ENCODE peak calls at places on chromosomes 3 and 15, in five cellular contexts. One of them, this sample, is unnamed.

GRCh38 chr15:65184305-65184943 is 718 bp downstream of the CLPX start:
- DNase-seq in NB4: peak
- DNase-seq in cardiac fibroblast: peak
- DNase-seq in endothelial cell of umbilical vein: peak
- DNase-seq in fibroblast of pulmonary artery: peak
- DNase-seq in this sample: no peak

GRCh38 chr3:20105513-20106280 is 65.5 kb downstream of the KAT2B start:
- DNase-seq in NB4: no peak
- DNase-seq in cardiac fibroblast: no peak
- DNase-seq in endothelial cell of umbilical vein: no peak
- DNase-seq in fibroblast of pulmonary artery: no peak
- DNase-seq in this sample: no peak

GRCh38 chr15:39236375-39236774 is 344.5 kb upstream of the THBS1 start:
- DNase-seq in NB4: no peak
- DNase-seq in cardiac fibroblast: no peak
- DNase-seq in endothelial cell of umbilical vein: no peak
- DNase-seq in fibroblast of pulmonary artery: no peak
- DNase-seq in this sample: no peak

GRCh38 chr3:144477593-144477992 is 506.0 kb downstream of the DIPK2A start:
- DNase-seq in NB4: no peak
- DNase-seq in cardiac fibroblast: no peak
- DNase-seq in endothelial cell of umbilical vein: no peak
- DNase-seq in fibroblast of pulmonary artery: no peak
- DNase-seq in this sample: no peak

GRCh38 chr15:70375006-70375409 is 277.3 kb upstream of the TLE3 start:
- DNase-seq in NB4: peak
- DNase-seq in cardiac fibroblast: peak
- DNase-seq in endothelial cell of umbilical vein: no peak
- DNase-seq in fibroblast of pulmonary artery: peak
- DNase-seq in this sample: no peak

GRCh38 chr3:14587733-14588360 is 47.7 kb upstream of the GRIP2 start:
- DNase-seq in NB4: no peak
- DNase-seq in cardiac fibroblast: peak
- DNase-seq in endothelial cell of umbilical vein: no peak
- DNase-seq in fibroblast of pulmonary artery: peak
- DNase-seq in this sample: no peak

GRCh38 chr3:193702967-193703366 is 110.0 kb downstream of the OPA1 start:
- DNase-seq in NB4: no peak
- DNase-seq in cardiac fibroblast: peak
- DNase-seq in endothelial cell of umbilical vein: no peak
- DNase-seq in fibroblast of pulmonary artery: peak
- DNase-seq in this sample: peak

GRCh38 chr15:96237002-96237401 is 93.5 kb upstream of the NR2F2 start:
- DNase-seq in NB4: no peak
- DNase-seq in cardiac fibroblast: peak
- DNase-seq in endothelial cell of umbilical vein: peak
- DNase-seq in fibroblast of pulmonary artery: peak
- DNase-seq in this sample: no peak

GRCh38 chr3:89032331-89033063 is 74.9 kb upstream of the EPHA3 start:
- DNase-seq in NB4: no peak
- DNase-seq in cardiac fibroblast: peak
- DNase-seq in endothelial cell of umbilical vein: no peak
- DNase-seq in fibroblast of pulmonary artery: peak
- DNase-seq in this sample: peak

GRCh38 chr3:196399485-196399945 is 32.7 kb downstream of the UBXN7 start:
- DNase-seq in NB4: no peak
- DNase-seq in cardiac fibroblast: peak
- DNase-seq in endothelial cell of umbilical vein: no peak
- DNase-seq in fibroblast of pulmonary artery: peak
- DNase-seq in this sample: no peak

GRCh38 chr15:51861557-51862350 is 32.3 kb downstream of the TMOD3 start:
- DNase-seq in NB4: peak
- DNase-seq in cardiac fibroblast: no peak
- DNase-seq in endothelial cell of umbilical vein: peak
- DNase-seq in fibroblast of pulmonary artery: no peak
- DNase-seq in this sample: no peak

GRCh38 chr15:74826372-74826819 is at the start of gene CPLX3:
- DNase-seq in NB4: peak
- DNase-seq in cardiac fibroblast: peak
- DNase-seq in endothelial cell of umbilical vein: no peak
- DNase-seq in fibroblast of pulmonary artery: no peak
- DNase-seq in this sample: no peak

GRCh38 chr3:152874896-152875749 is 40.2 kb downstream of the P2RY1 start:
- DNase-seq in NB4: no peak
- DNase-seq in cardiac fibroblast: no peak
- DNase-seq in endothelial cell of umbilical vein: no peak
- DNase-seq in fibroblast of pulmonary artery: no peak
- DNase-seq in this sample: no peak

GRCh38 chr15:63135804-63136203 is 14.1 kb downstream of the LACTB start:
- DNase-seq in NB4: peak
- DNase-seq in cardiac fibroblast: peak
- DNase-seq in endothelial cell of umbilical vein: peak
- DNase-seq in fibroblast of pulmonary artery: peak
- DNase-seq in this sample: peak

GRCh38 chr15:57649138-57649537 is 57.4 kb upstream of the POLR2M start:
- DNase-seq in NB4: no peak
- DNase-seq in cardiac fibroblast: peak
- DNase-seq in endothelial cell of umbilical vein: no peak
- DNase-seq in fibroblast of pulmonary artery: peak
- DNase-seq in this sample: no peak

GRCh38 chr15:50256188-50257041 is 9.1 kb downstream of the HDC start:
- DNase-seq in NB4: peak
- DNase-seq in cardiac fibroblast: peak
- DNase-seq in endothelial cell of umbilical vein: no peak
- DNase-seq in fibroblast of pulmonary artery: peak
- DNase-seq in this sample: peak

GRCh38 chr15:100781961-100782525 is 97.6 kb upstream of the ALDH1A3 start:
- DNase-seq in NB4: no peak
- DNase-seq in cardiac fibroblast: no peak
- DNase-seq in endothelial cell of umbilical vein: no peak
- DNase-seq in fibroblast of pulmonary artery: no peak
- DNase-seq in this sample: no peak

GRCh38 chr3:193140381-193140780 is 100.6 kb upstream of the PLAAT1 start:
- DNase-seq in NB4: no peak
- DNase-seq in cardiac fibroblast: no peak
- DNase-seq in endothelial cell of umbilical vein: no peak
- DNase-seq in fibroblast of pulmonary artery: no peak
- DNase-seq in this sample: no peak

GRCh38 chr3:194540268-194540937 is 53.6 kb upstream of the ATP13A3 start:
- DNase-seq in NB4: peak
- DNase-seq in cardiac fibroblast: peak
- DNase-seq in endothelial cell of umbilical vein: peak
- DNase-seq in fibroblast of pulmonary artery: peak
- DNase-seq in this sample: no peak

GRCh38 chr3:55512586-55513343 is 25.7 kb upstream of the WNT5A start:
- DNase-seq in NB4: no peak
- DNase-seq in cardiac fibroblast: no peak
- DNase-seq in endothelial cell of umbilical vein: no peak
- DNase-seq in fibroblast of pulmonary artery: no peak
- DNase-seq in this sample: no peak

GRCh38 chr15:63277044-63277892 is at the start of gene APH1B:
- DNase-seq in NB4: peak
- DNase-seq in cardiac fibroblast: peak
- DNase-seq in endothelial cell of umbilical vein: peak
- DNase-seq in fibroblast of pulmonary artery: peak
- DNase-seq in this sample: no peak

GRCh38 chr3:150362515-150363302 is 45.4 kb upstream of the TSC22D2 start:
- DNase-seq in NB4: no peak
- DNase-seq in cardiac fibroblast: no peak
- DNase-seq in endothelial cell of umbilical vein: no peak
- DNase-seq in fibroblast of pulmonary artery: no peak
- DNase-seq in this sample: no peak

GRCh38 chr3:111237906-111238305 is 166.3 kb downstream of the NECTIN3 start:
- DNase-seq in NB4: no peak
- DNase-seq in cardiac fibroblast: no peak
- DNase-seq in endothelial cell of umbilical vein: no peak
- DNase-seq in fibroblast of pulmonary artery: no peak
- DNase-seq in this sample: no peak

GRCh38 chr3:147397911-147398809 is 8.2 kb downstream of the ZIC4 start:
- DNase-seq in NB4: no peak
- DNase-seq in cardiac fibroblast: no peak
- DNase-seq in endothelial cell of umbilical vein: no peak
- DNase-seq in fibroblast of pulmonary artery: no peak
- DNase-seq in this sample: no peak

GRCh38 chr3:114627760-114628159 is 333.9 kb downstream of the TIGIT start:
- DNase-seq in NB4: no peak
- DNase-seq in cardiac fibroblast: peak
- DNase-seq in endothelial cell of umbilical vein: no peak
- DNase-seq in fibroblast of pulmonary artery: peak
- DNase-seq in this sample: no peak

GRCh38 chr3:170562080-170562479 is 23.8 kb downstream of the SLC7A14 start:
- DNase-seq in NB4: no peak
- DNase-seq in cardiac fibroblast: no peak
- DNase-seq in endothelial cell of umbilical vein: no peak
- DNase-seq in fibroblast of pulmonary artery: no peak
- DNase-seq in this sample: no peak

GRCh38 chr3:135915206-135915605 is 50.3 kb upstream of the PPP2R3A start:
- DNase-seq in NB4: peak
- DNase-seq in cardiac fibroblast: no peak
- DNase-seq in endothelial cell of umbilical vein: no peak
- DNase-seq in fibroblast of pulmonary artery: no peak
- DNase-seq in this sample: no peak

GRCh38 chr3:157953565-157953964 is 152.7 kb downstream of the SHOX2 start:
- DNase-seq in NB4: no peak
- DNase-seq in cardiac fibroblast: no peak
- DNase-seq in endothelial cell of umbilical vein: no peak
- DNase-seq in fibroblast of pulmonary artery: no peak
- DNase-seq in this sample: no peak

DNA sequence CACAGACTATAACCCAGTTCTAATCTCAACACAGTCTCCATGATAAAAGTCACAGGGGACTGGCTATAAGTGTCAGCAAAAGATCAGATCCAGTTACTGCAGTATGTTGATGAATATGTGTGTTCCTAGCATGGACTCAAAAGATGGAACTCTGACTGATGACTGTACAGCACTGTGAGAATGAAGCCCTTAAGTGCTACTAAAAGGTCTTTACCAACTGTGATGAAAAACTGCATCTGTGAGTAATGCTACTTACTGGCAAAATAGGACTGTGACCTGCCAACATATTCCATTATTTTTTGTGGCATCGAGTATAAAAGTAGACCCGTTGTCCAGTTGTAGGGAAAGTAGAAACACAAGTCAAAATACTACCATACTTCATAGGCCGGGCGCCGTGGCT is 284.2 kb downstream of the ROBO2 start:
- DNase-seq in NB4: no peak
- DNase-seq in cardiac fibroblast: no peak
- DNase-seq in endothelial cell of umbilical vein: no peak
- DNase-seq in fibroblast of pulmonary artery: no peak
- DNase-seq in this sample: no peak
- TF ChIP-seq CTCF in NB4: no peak
- TF ChIP-seq CTCF in cardiac fibroblast: no peak
- TF ChIP-seq CTCF in endothelial cell of umbilical vein: no peak
- TF ChIP-seq CTCF in fibroblast of pulmonary artery: no peak
- TF ChIP-seq CTCF in this sample: no peak

GRCh38 chr3:73037369-73037699 is 24.1 kb upstream of the EBLN2 start:
- DNase-seq in NB4: no peak
- DNase-seq in cardiac fibroblast: peak
- DNase-seq in endothelial cell of umbilical vein: peak
- DNase-seq in fibroblast of pulmonary artery: peak
- DNase-seq in this sample: no peak
- H3K4me3 ChIP-seq in NB4: no peak
- H3K4me3 ChIP-seq in cardiac fibroblast: no peak
- H3K4me3 ChIP-seq in endothelial cell of umbilical vein: no peak
- H3K4me3 ChIP-seq in fibroblast of pulmonary artery: no peak
- H3K4me3 ChIP-seq in this sample: no peak

GRCh38 chr3:174355505-174355904 is 503.6 kb upstream of the NAALADL2 start:
- DNase-seq in NB4: peak
- DNase-seq in cardiac fibroblast: peak
- DNase-seq in endothelial cell of umbilical vein: peak
- DNase-seq in fibroblast of pulmonary artery: peak
- DNase-seq in this sample: no peak
- TF ChIP-seq CTCF in NB4: peak
- TF ChIP-seq CTCF in cardiac fibroblast: peak
- TF ChIP-seq CTCF in endothelial cell of umbilical vein: peak
- TF ChIP-seq CTCF in fibroblast of pulmonary artery: peak
- TF ChIP-seq CTCF in this sample: peak

DNA sequence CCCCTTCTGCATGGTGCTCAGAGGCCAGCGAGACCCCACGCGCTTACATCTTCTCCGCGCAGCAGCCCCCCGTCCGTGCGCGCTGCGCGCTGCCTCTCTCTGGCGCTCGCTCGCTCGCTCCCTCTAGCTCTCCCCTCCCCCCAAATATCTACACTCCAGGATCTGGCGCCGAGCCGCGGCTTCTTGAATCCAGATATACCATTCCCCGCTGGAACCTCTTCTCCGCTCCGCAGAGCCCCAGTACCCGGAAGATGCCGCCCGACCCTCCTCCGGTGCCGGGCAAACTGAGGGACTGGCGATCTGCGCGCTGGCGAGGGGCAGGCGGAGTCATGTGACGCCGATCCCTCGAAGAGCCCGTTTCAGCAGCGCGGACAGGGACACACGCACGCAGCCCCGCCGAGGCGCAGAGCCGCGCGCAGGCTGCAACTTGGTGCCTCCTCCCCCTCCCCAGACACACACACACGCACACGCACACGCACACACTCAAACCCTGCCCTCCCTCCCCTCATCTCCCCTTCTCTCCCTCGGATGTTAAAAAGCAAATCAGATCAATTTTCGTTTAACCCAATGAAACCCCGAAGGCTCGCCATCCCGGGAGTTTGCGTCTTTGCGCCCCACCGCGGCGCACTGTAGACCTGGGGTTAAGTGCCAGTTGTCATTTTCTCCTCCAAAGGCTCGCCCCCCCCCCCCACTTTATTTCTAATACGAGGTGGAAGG is at the start of gene RASGRF1:
- DNase-seq in NB4: no peak
- DNase-seq in cardiac fibroblast: no peak
- DNase-seq in endothelial cell of umbilical vein: no peak
- DNase-seq in fibroblast of pulmonary artery: no peak
- DNase-seq in this sample: no peak
- H3K4me3 ChIP-seq in NB4: no peak
- H3K4me3 ChIP-seq in cardiac fibroblast: no peak
- H3K4me3 ChIP-seq in endothelial cell of umbilical vein: no peak
- H3K4me3 ChIP-seq in fibroblast of pulmonary artery: no peak
- H3K4me3 ChIP-seq in this sample: no peak

GRCh38 chr3:129398803-129399144 is 29.7 kb downstream of the EFCAB12 start:
- DNase-seq in NB4: peak
- DNase-seq in cardiac fibroblast: peak
- DNase-seq in endothelial cell of umbilical vein: peak
- DNase-seq in fibroblast of pulmonary artery: no peak
- DNase-seq in this sample: no peak

GRCh38 chr3:129399895-129400357 is 28.5 kb downstream of the EFCAB12 start:
- DNase-seq in NB4: peak
- DNase-seq in cardiac fibroblast: no peak
- DNase-seq in endothelial cell of umbilical vein: no peak
- DNase-seq in fibroblast of pulmonary artery: peak
- DNase-seq in this sample: no peak

GRCh38 chr3:129402210-129402609 is 26.2 kb downstream of the EFCAB12 start:
- DNase-seq in NB4: no peak
- DNase-seq in cardiac fibroblast: no peak
- DNase-seq in endothelial cell of umbilical vein: no peak
- DNase-seq in fibroblast of pulmonary artery: no peak
- DNase-seq in this sample: no peak

GRCh38 chr3:129402616-129403015 is 25.8 kb downstream of the EFCAB12 start:
- DNase-seq in NB4: no peak
- DNase-seq in cardiac fibroblast: no peak
- DNase-seq in endothelial cell of umbilical vein: no peak
- DNase-seq in fibroblast of pulmonary artery: no peak
- DNase-seq in this sample: no peak

GRCh38 chr3:129399145-129399894 is 29.1 kb downstream of the EFCAB12 start:
- DNase-seq in NB4: peak
- DNase-seq in cardiac fibroblast: peak
- DNase-seq in endothelial cell of umbilical vein: peak
- DNase-seq in fibroblast of pulmonary artery: peak
- DNase-seq in this sample: peak
- TF ChIP-seq CTCF in NB4: peak
- TF ChIP-seq CTCF in cardiac fibroblast: peak
- TF ChIP-seq CTCF in endothelial cell of umbilical vein: peak
- TF ChIP-seq CTCF in fibroblast of pulmonary artery: peak
- TF ChIP-seq CTCF in this sample: peak

This sample was measured in AG04449.